ENCODE peak calls at places on chromosomes 4 and X, in eight cellular contexts. T is cardiac muscle cell; U is neural crest cell; H is activated CD8-positive, alpha-beta T cell treated with anti-CD3 and anti-CD28 coated beads for 36 hours; D is NB4; G is choroid plexus epithelial cell; Q is lung; W is progenitor cell of endocrine pancreas. M is an unnamed sample.

GRCh38 chr4:47654972-47655693 is 170.1 kb downstream of the ATP10D start:
- DNase-seq in T (no peak), U (no peak), H (no peak), D (no peak), G (no peak), Q (no peak), W (no peak), M (no peak)

GRCh38 chr4:38210396-38211114 is 250.4 kb downstream of the PTTG2 start:
- DNase-seq in T (no peak), U (no peak), H (no peak), D (no peak), G (peak), Q (no peak), W (no peak), M (no peak)

GRCh38 chr4:139732991-139733555 is 67.5 kb downstream of the MGST2 start:
- DNase-seq in T (no peak), U (no peak), H (no peak), D (no peak), G (no peak), Q (no peak), W (no peak), M (no peak)

GRCh38 chr4:19309365-19309764 is 942.3 kb upstream of the SLIT2 start:
- DNase-seq in T (peak), U (no peak), H (no peak), D (peak), G (peak), Q (no peak), W (no peak), M (no peak)

GRCh38 chrX:56219702-56220101 is 12.5 kb upstream of the KLF8 start:
- DNase-seq in T (no peak), U (no peak), H (no peak), D (peak), G (peak), Q (no peak), W (no peak), M (no peak)

GRCh38 chr4:81472249-81473085 is 760 bp upstream of the RASGEF1B start:
- DNase-seq in T (peak), U (no peak), H (peak), D (peak), G (peak), Q (peak), W (no peak), M (peak)

GRCh38 chr4:112860731-112861377 is 188.6 kb upstream of the ANK2 start:
- DNase-seq in T (no peak), U (no peak), H (no peak), D (no peak), G (no peak), Q (no peak), W (no peak), M (no peak)

GRCh38 chrX:9638871-9639270 is 126.8 kb downstream of the GPR143 start:
- DNase-seq in T (no peak), U (no peak), H (no peak), D (no peak), G (no peak), Q (no peak), W (no peak), M (no peak)

GRCh38 chr4:110823251-110823650 is 200.4 kb upstream of the PITX2 start:
- DNase-seq in T (no peak), U (no peak), H (no peak), D (peak), G (no peak), Q (no peak), W (no peak), M (no peak)

GRCh38 chr4:63556332-63556731 is 852.9 kb downstream of the TECRL start:
- DNase-seq in T (no peak), U (no peak), H (no peak), D (no peak), G (no peak), Q (no peak), W (no peak), M (no peak)

GRCh38 chr4:128538111-128538882 is 250.7 kb upstream of the PGRMC2 start:
- DNase-seq in T (no peak), U (no peak), H (no peak), D (no peak), G (no peak), Q (no peak), W (no peak), M (no peak)

GRCh38 chrX:153845195-153845594 is 14.9 kb upstream of the PDZD4 start:
- DNase-seq in T (no peak), U (no peak), H (no peak), D (peak), G (no peak), Q (no peak), W (no peak), M (no peak)

GRCh38 chr4:25177147-25177546 is 16.9 kb upstream of the SEPSECS start:
- DNase-seq in T (no peak), U (no peak), H (no peak), D (no peak), G (no peak), Q (no peak), W (no peak), M (no peak)

GRCh38 chr4:40228497-40229365 is 31.9 kb downstream of the RHOH start:
- DNase-seq in T (no peak), U (no peak), H (peak), D (no peak), G (peak), Q (no peak), W (no peak), M (no peak)

GRCh38 chr4:184103755-184104367 is 113.8 kb downstream of the ENPP6 start:
- DNase-seq in T (peak), U (no peak), H (no peak), D (no peak), G (no peak), Q (no peak), W (no peak), M (no peak)

GRCh38 chr4:33954759-33955158 is 2289.6 kb downstream of the ARAP2 start:
- DNase-seq in T (no peak), U (no peak), H (no peak), D (no peak), G (no peak), Q (no peak), W (no peak), M (no peak)

GRCh38 chrX:105533951-105534350 is 288.4 kb upstream of the NRK start:
- DNase-seq in T (no peak), U (no peak), H (no peak), D (no peak), G (no peak), Q (no peak), W (no peak), M (no peak)

GRCh38 chr4:107801766-107802211 is 22.9 kb upstream of the SGMS2 start:
- DNase-seq in T (no peak), U (no peak), H (no peak), D (no peak), G (no peak), Q (peak), W (no peak), M (no peak)

GRCh38 chr4:75030649-75031235 is 97.8 kb downstream of the PARM1 start:
- DNase-seq in T (no peak), U (no peak), H (no peak), D (peak), G (no peak), Q (no peak), W (no peak), M (no peak)

GRCh38 chr4:113398441-113399143 is 349.1 kb downstream of the ANK2 start:
- DNase-seq in T (no peak), U (no peak), H (no peak), D (no peak), G (no peak), Q (no peak), W (no peak), M (no peak)

GRCh38 chr4:102620697-102621497 is 119.7 kb downstream of the NFKB1 start:
- DNase-seq in T (peak), U (no peak), H (peak), D (peak), G (peak), Q (no peak), W (peak), M (no peak)

GRCh38 chrX:14832151-14832550 is 40.7 kb downstream of the FANCB start:
- DNase-seq in T (no peak), U (no peak), H (no peak), D (no peak), G (peak), Q (no peak), W (no peak), M (no peak)

GRCh38 chrX:23552289-23552688 is 115.0 kb upstream of the PRDX4 start:
- DNase-seq in T (no peak), U (no peak), H (no peak), D (no peak), G (no peak), Q (no peak), W (no peak), M (no peak)

GRCh38 chr4:44848466-44848865 is 122.1 kb upstream of the GNPDA2 start:
- DNase-seq in T (no peak), U (no peak), H (no peak), D (no peak), G (no peak), Q (no peak), W (no peak), M (no peak)

GRCh38 chr4:186845137-186845842 is 121.6 kb upstream of the FAT1 start:
- DNase-seq in T (no peak), U (no peak), H (no peak), D (peak), G (peak), Q (no peak), W (no peak), M (no peak)

GRCh38 chr4:149785686-149786431 is 29.8 kb downstream of the IQCM start:
- DNase-seq in T (no peak), U (no peak), H (no peak), D (no peak), G (no peak), Q (no peak), W (no peak), M (no peak)

GRCh38 chrX:77167993-77168392 is 279.2 kb upstream of the FGF16 start:
- DNase-seq in T (no peak), U (no peak), H (no peak), D (peak), G (peak), Q (no peak), W (no peak), M (no peak)

GRCh38 chrX:11886745-11887144 is 128.7 kb downstream of the MSL3 start:
- DNase-seq in T (no peak), U (no peak), H (no peak), D (no peak), G (peak), Q (no peak), W (no peak), M (no peak)

GRCh38 chr4:55291227-55291629 is 54.8 kb upstream of the SRD5A3 start:
- DNase-seq in T (no peak), U (no peak), H (no peak), D (no peak), G (peak), Q (no peak), W (no peak), M (no peak)

GRCh38 chrX:40855411-40855810 is 120.1 kb upstream of the MED14 start:
- DNase-seq in T (no peak), U (no peak), H (no peak), D (no peak), G (no peak), Q (no peak), W (no peak), M (no peak)

GRCh38 chr4:75343333-75343732 is 170.9 kb downstream of the RCHY1 start:
- DNase-seq in T (no peak), U (no peak), H (no peak), D (no peak), G (no peak), Q (no peak), W (no peak), M (no peak)

GRCh38 chr4:186557486-186557885 is 2.1 kb upstream of the MTNR1A start:
- DNase-seq in T (no peak), U (no peak), H (no peak), D (peak), G (peak), Q (no peak), W (no peak), M (peak)

GRCh38 chrX:150886381-150886780 is 12.1 kb downstream of the CD99L2 start:
- DNase-seq in T (no peak), U (no peak), H (no peak), D (no peak), G (no peak), Q (no peak), W (no peak), M (no peak)

DNA sequence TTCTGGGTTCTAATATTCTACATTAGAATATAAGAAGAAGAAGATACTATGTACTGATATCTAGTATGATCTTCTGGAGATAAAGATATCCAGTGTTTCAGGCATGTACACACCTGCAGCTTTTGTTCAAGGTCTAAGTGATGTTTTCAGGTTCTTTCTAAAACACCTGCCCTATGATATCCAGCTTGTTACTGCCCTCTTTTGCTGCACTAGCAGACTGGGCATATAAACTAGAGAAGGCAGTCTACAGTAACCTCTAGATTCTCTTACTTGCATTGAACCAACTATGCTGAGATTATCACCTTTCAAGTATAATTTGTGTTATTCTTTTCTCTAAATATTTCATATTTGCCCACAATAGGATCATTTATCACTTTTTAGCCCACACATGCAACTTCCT is 1.9 kb upstream of the FRYL start:
- DNase-seq in T (no peak), U (no peak), H (no peak), D (no peak), G (no peak), Q (no peak), W (no peak), M (no peak)
- TF ChIP-seq CTCF in T (no peak), U (no peak), H (no peak), D (no peak), G (no peak), Q (no peak), W (no peak), M (no peak)

DNA sequence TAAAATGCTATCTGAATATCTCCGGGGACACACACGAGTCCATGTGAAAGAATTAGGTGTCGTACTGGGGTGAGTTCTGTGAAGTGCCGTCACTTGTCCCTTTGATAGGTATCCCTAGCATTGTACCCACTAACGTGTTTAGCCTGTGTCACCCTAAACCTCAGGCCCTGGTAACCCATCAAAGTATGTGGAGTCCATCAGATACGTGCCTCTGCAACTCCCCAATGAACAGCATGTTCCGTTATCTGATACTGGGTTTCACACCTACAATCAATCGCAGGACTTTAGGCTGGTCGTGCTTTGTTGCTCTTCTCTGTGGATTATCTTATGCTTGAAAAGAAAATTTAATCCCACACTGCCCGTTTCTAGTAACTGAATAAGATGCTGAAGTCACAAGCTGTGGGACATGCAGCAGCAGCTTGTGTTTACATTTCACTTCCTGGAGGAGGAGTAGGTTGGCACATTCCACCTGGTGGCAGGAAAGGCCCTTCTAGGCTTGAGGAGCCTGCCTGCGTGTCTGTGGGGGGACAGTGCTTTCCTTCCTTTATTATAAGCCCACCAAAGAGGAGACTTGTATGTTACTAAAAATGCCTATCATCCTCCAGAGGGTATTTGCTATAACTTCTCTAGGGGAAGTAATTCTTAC is 127.1 kb downstream of the FNIP2 start:
- DNase-seq in T (no peak), U (no peak), H (no peak), D (no peak), G (peak), Q (no peak), W (no peak), M (no peak)
- TF ChIP-seq CTCF in T (peak), U (peak), H (no peak), D (no peak), G (peak), Q (no peak), W (no peak), M (no peak)

DNA sequence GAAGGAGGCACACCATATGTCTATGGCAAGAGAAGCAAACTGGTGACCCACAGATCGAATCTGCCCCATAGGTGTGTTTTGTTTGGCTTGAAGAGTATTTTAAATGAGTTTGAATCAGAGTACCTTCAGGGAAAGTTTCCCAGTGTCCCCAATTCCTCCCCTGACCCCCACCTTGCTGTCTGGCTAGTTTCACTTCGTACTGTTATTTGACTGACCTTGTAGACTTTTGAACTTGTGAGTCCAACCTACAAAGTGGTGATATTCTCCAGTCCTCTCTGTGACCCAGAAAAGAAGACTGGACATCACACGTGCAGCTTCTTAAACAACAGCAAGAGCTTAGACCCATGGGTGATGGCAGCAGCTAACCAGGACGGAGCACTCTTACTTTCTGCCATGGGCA is 39.4 kb downstream of the PHKA2 start:
- DNase-seq in T (no peak), U (no peak), H (no peak), D (no peak), G (no peak), Q (no peak), W (no peak), M (no peak)
- TF ChIP-seq CTCF in T (no peak), U (no peak), H (no peak), D (no peak), G (no peak), Q (no peak), W (no peak), M (no peak)

GRCh38 chr4:17493629-17494028 is 18.3 kb downstream of the QDPR start:
- DNase-seq in T (no peak), U (no peak), H (no peak), D (no peak), G (no peak), Q (no peak), W (no peak), M (no peak)
- TF ChIP-seq CTCF in T (no peak), U (no peak), H (no peak), D (no peak), G (no peak), Q (no peak), W (no peak), M (no peak)

M was measured in nephron progenitor cell.